ENCODE peak calls at places on chromosomes 7 and 10, in six cellular contexts. P is tibial nerve, G is heart left ventricle, M is transverse colon, T is upper lobe of left lung, Y is stomach. Z is an unnamed sample.

GRCh38 chr7:31096198-31096881 is 44.2 kb downstream of the ADCYAP1R1 start:
- DNase-seq in G (no peak), P (no peak), T (no peak), Y (peak; percentile 18), M (no peak), Z (no peak)

GRCh38 chr10:14502451-14502850 is 171.7 kb upstream of the FRMD4A start:
- DNase-seq in P (no peak), Y (no peak), T (no peak), G (no peak), M (no peak), Z (no peak)

GRCh38 chr7:89312561-89312960 is 517.0 kb upstream of the TEX47 start:
- DNase-seq in G (no peak), P (no peak), Y (no peak), M (no peak), T (no peak), Z (no peak)

GRCh38 chr10:125062244-125063208 is 97.8 kb downstream of the CTBP2 start:
- DNase-seq in P (no peak), M (no peak), Y (no peak), G (peak; percentile 69), T (no peak), Z (no peak)

GRCh38 chr10:103816431-103816830 is 38.9 kb downstream of the SH3PXD2A start:
- DNase-seq in T (no peak), Y (no peak), G (no peak), M (no peak), P (no peak), Z (no peak)

GRCh38 chr10:102675151-102675886 is 31.0 kb downstream of the TRIM8 start:
- DNase-seq in Y (no peak), G (no peak), P (no peak), T (no peak), M (no peak), Z (peak; percentile 77)

GRCh38 chr7:111439977-111440376 is 122.3 kb downstream of the IMMP2L start:
- DNase-seq in Y (no peak), P (no peak), M (no peak), T (no peak), G (no peak), Z (no peak)

GRCh38 chr7:85234746-85235145 is 47.9 kb upstream of the SEMA3D start:
- DNase-seq in Y (no peak), T (no peak), P (no peak), M (no peak), G (no peak), Z (no peak)

GRCh38 chr10:22849077-22849810 is 78.6 kb upstream of the ARMC3 start:
- DNase-seq in G (peak; percentile 90), T (peak; percentile 67), Y (peak; percentile 86), M (peak; percentile 58), P (peak; percentile 84), Z (peak; percentile 94)

GRCh38 chr10:74930962-74931361 is 104.6 kb downstream of the KAT6B start:
- DNase-seq in Y (no peak), P (no peak), M (no peak), T (no peak), G (no peak), Z (no peak)

GRCh38 chr7:128266891-128267839 is 26.1 kb downstream of the LEP start:
- DNase-seq in Y (peak; percentile 61), P (peak; percentile 22), M (peak; percentile 43), T (peak; percentile 55), G (peak; percentile 70), Z (peak; percentile 71)

GRCh38 chr10:114261116-114261515 is 22.1 kb downstream of the VWA2 start:
- DNase-seq in Y (no peak), T (no peak), P (no peak), G (no peak), M (no peak), Z (no peak)

GRCh38 chr10:22626784-22627183 is 87.6 kb downstream of the PIP4K2A start:
- DNase-seq in P (no peak), G (no peak), T (no peak), M (no peak), Y (no peak), Z (no peak)

GRCh38 chr7:100900978-100901377 is 5.3 kb upstream of the ACHE start:
- DNase-seq in P (no peak), Y (no peak), T (no peak), G (no peak), M (no peak), Z (no peak)

GRCh38 chr10:18658301-18658991 is 785 bp upstream of the ARL5B start:
- DNase-seq in Y (no peak), P (peak; percentile 11), G (peak; percentile 27), M (peak; percentile 19), T (peak; percentile 72), Z (peak; percentile 18)

GRCh38 chr7:142569851-142570250 is 179.4 kb upstream of the PRSS1 start:
- DNase-seq in G (no peak), M (no peak), T (no peak), P (no peak), Y (no peak), Z (no peak)

GRCh38 chr10:57338823-57339558 is 928.7 kb downstream of the IPMK start:
- DNase-seq in T (no peak), Y (no peak), P (peak; percentile 38), M (no peak), G (no peak), Z (no peak)

GRCh38 chr7:2166625-2167280 is 66.0 kb downstream of the MAD1L1 start:
- DNase-seq in Y (no peak), P (no peak), M (no peak), G (peak; percentile 56), T (peak; percentile 85), Z (no peak)

GRCh38 chr10:98135222-98135899 is 904 bp downstream of the R3HCC1L start:
- DNase-seq in G (no peak), P (no peak), T (no peak), Y (no peak), M (no peak), Z (peak; percentile 24)

GRCh38 chr10:35942052-35942451 is 300.0 kb upstream of the FZD8 start:
- DNase-seq in Y (no peak), P (no peak), G (peak; percentile 34), T (no peak), M (no peak), Z (no peak)

GRCh38 chr7:464712-465461 is 54.8 kb downstream of the PDGFA start:
- DNase-seq in Y (no peak), T (peak; percentile 79), M (no peak), P (no peak), G (peak; percentile 72), Z (no peak)

GRCh38 chr7:23373151-23374004 is 74.2 kb downstream of the MALSU1 start:
- DNase-seq in Y (no peak), P (no peak), M (no peak), G (no peak), T (no peak), Z (no peak)

GRCh38 chr10:59362991-59363390 is 642 bp upstream of the FAM13C start:
- DNase-seq in G (peak; percentile 76), M (peak; percentile 60), P (peak; percentile 59), Y (peak; percentile 50), T (no peak), Z (peak; percentile 67)

GRCh38 chr7:101170617-101171441 is 5.5 kb upstream of the VGF start:
- DNase-seq in P (no peak), G (no peak), Y (no peak), T (no peak), M (no peak), Z (no peak)

GRCh38 chr10:95561200-95562177 is at the start of gene SORBS1:
- DNase-seq in P (peak; percentile 92), M (peak; percentile 97), T (peak; percentile 98), G (peak; percentile 98), Y (peak; percentile 98), Z (peak; percentile 96)
- TF ChIP-seq POLR2A in P (peak; percentile 99), M (peak; percentile 83), T (no peak), G (peak; percentile 99), Y (peak; percentile 74), Z (no peak)

GRCh38 chr7:120405652-120406051 is 132.7 kb downstream of the KCND2 start:
- DNase-seq in T (no peak), P (no peak), G (no peak), Y (no peak), M (no peak), Z (no peak)

GRCh38 chr7:120404042-120404441 is 131.1 kb downstream of the KCND2 start:
- DNase-seq in T (no peak), M (no peak), Y (no peak), G (no peak), P (no peak), Z (no peak)

GRCh38 chr7:120402368-120402767 is 129.4 kb downstream of the KCND2 start:
- DNase-seq in M (no peak), Y (no peak), T (no peak), P (no peak), G (no peak), Z (no peak)

GRCh38 chr7:120402801-120403200 is 129.8 kb downstream of the KCND2 start:
- DNase-seq in G (no peak), P (no peak), T (no peak), M (no peak), Y (no peak), Z (no peak)

GRCh38 chr7:120407015-120407414 is 134.0 kb downstream of the KCND2 start:
- DNase-seq in G (no peak), P (no peak), M (no peak), T (no peak), Y (no peak), Z (no peak)
- TF ChIP-seq POLR2A in G (no peak), P (no peak), M (no peak), T (no peak), Y (no peak), Z (no peak)

GRCh38 chr10:89302628-89303027 is 782 bp downstream of the IFIT2 start:
- DNase-seq in P (no peak), Y (no peak), G (no peak), M (no peak), T (no peak), Z (no peak)

GRCh38 chr10:89303161-89303560 is 1.3 kb downstream of the IFIT2 start:
- DNase-seq in Y (no peak), P (no peak), G (no peak), M (no peak), T (no peak), Z (no peak)

GRCh38 chr10:89299031-89299430 is 2.8 kb upstream of the IFIT2 start:
- DNase-seq in P (no peak), Y (no peak), G (no peak), M (no peak), T (no peak), Z (no peak)

GRCh38 chr10:89301231-89301630 is 615 bp upstream of the IFIT2 start:
- DNase-seq in P (peak; percentile 51), Y (no peak), T (no peak), G (peak; percentile 43), M (peak; percentile 23), Z (no peak)

DNA sequence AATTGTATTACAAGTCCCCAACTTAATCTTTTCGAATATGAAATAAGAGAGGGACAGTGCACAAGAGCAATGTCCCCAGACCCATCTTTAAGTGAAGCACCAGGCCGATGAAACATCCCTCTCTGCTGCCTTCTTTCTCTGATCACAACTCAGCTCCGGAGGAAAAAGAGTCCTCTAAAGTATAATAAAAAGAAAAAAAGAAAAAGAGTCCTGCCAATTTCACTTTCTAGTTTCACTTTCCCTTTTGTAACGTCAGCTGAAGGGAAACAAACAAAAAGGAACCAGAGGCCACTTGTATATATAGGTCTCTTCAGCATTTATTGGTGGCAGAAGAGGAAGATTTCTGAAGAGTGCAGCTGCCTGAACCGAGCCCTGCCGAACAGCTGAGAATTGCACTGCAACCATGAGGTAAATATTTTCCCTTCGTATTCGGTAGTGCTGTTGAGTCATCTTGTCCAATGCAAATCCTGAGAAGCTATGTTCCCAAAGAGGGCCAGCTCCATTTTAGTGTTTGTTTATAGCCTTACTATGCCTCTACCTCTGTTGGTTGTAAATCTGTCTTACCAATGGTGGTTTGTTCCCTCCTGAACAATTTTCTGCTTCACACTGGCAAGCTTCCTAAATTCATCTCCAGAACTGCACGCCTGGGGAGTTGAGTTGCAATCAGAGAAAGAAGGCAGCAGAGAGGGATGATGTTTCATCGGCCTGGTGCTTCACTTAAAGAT is at the start of gene IFIT2:
- DNase-seq in M (peak; percentile 47), Y (peak; percentile 39), T (no peak), G (peak; percentile 35), P (no peak), Z (no peak)
- TF ChIP-seq POLR2A in M (peak; percentile 74), Y (no peak), T (no peak), G (no peak), P (no peak), Z (no peak)

GRCh38 chr7:29405891-29406290 is 157.7 kb upstream of the PRR15 start:
- DNase-seq in G (no peak), M (no peak), Y (no peak), T (no peak), P (no peak), Z (no peak)
- TF ChIP-seq POLR2A in G (no peak), M (no peak), Y (no peak), T (no peak), P (no peak), Z (no peak)

Z was measured in lower leg skin.